ENCODE peak calls at places on chromosomes 11 and 22, in four cellular contexts. Z, S, W and A are unnamed samples.

GRCh38 chr22:39954584-39955055 is 5.6 kb upstream of the TMA7B start:
- DNase-seq in S (no peak), W (no peak), Z (peak; percentile 94), A (no peak)

GRCh38 chr22:22618448-22618847 is 26.0 kb upstream of the GGTLC2 start:
- DNase-seq in W (no peak), S (no peak), Z (no peak), A (no peak)

GRCh38 chr11:86673872-86674750 is 1.7 kb upstream of the ME3 start:
- DNase-seq in S (peak; percentile 14), W (no peak), Z (no peak), A (no peak)

GRCh38 chr22:43183496-43184263 is 3.3 kb downstream of the TTLL12 start:
- DNase-seq in W (no peak), Z (peak; percentile 64), S (no peak), A (no peak)

GRCh38 chr22:48925450-48925849 is 902.2 kb downstream of the BRD1 start:
- DNase-seq in Z (no peak), W (no peak), S (no peak), A (no peak)

GRCh38 chr22:43622886-43623285 is 189.2 kb downstream of the EFCAB6 start:
- DNase-seq in S (no peak), Z (no peak), W (no peak), A (no peak)

GRCh38 chr22:49005557-49005956 is 822.1 kb downstream of the BRD1 start:
- DNase-seq in S (no peak), Z (no peak), W (no peak), A (no peak)

GRCh38 chr11:287821-288327 is 1.1 kb upstream of the PGGHG start:
- DNase-seq in W (no peak), Z (no peak), S (no peak), A (peak; percentile 18)

GRCh38 chr11:13054278-13054677 is 45.2 kb downstream of the RASSF10 start:
- DNase-seq in S (no peak), W (peak; percentile 30), Z (no peak), A (no peak)

GRCh38 chr11:61264371-61264770 is 23.4 kb downstream of the PGA5 start:
- DNase-seq in W (no peak), Z (no peak), S (no peak), A (no peak)

GRCh38 chr11:116651757-116652237 is 121.0 kb downstream of the BUD13 start:
- DNase-seq in Z (no peak), W (no peak), S (no peak), A (no peak)

GRCh38 chr11:66080055-66080817 is 10.2 kb downstream of the PACS1 start:
- DNase-seq in W (peak; percentile 69), Z (peak; percentile 82), S (peak; percentile 57), A (no peak)

GRCh38 chr22:36022162-36022561 is 6.5 kb downstream of the RBFOX2 start:
- DNase-seq in W (no peak), S (no peak), Z (peak; percentile 90), A (no peak)

GRCh38 chr11:74255741-74256369 is 55.6 kb downstream of the P4HA3 start:
- DNase-seq in Z (peak; percentile 63), S (peak; percentile 66), W (peak; percentile 29), A (peak; percentile 23)

GRCh38 chr22:28316014-28316413 is 363.6 kb downstream of the TTC28 start:
- DNase-seq in W (no peak), S (peak; percentile 41), Z (no peak), A (no peak)

GRCh38 chr11:59754494-59754858 is 700 bp upstream of the STX3 start:
- DNase-seq in S (peak; percentile 34), W (peak; percentile 17), Z (peak; percentile 3), A (no peak)

GRCh38 chr11:80855975-80856524 is 1415.2 kb upstream of the TENM4 start:
- DNase-seq in S (no peak), W (no peak), Z (no peak), A (no peak)

GRCh38 chr11:74100231-74100630 is 70.6 kb downstream of the C2CD3 start:
- DNase-seq in Z (no peak), W (no peak), S (no peak), A (no peak)

GRCh38 chr11:125674210-125674609 is 6.4 kb downstream of the ACRV1 start:
- DNase-seq in S (no peak), W (no peak), Z (no peak), A (no peak)

GRCh38 chr11:129283141-129283540 is 91.0 kb upstream of the ARHGAP32 start:
- DNase-seq in Z (no peak), S (peak; percentile 52), W (no peak), A (no peak)

GRCh38 chr11:111045874-111046273 is 199.7 kb upstream of the POU2AF2 start:
- DNase-seq in W (no peak), Z (no peak), S (no peak), A (no peak)

GRCh38 chr11:118241191-118242098 is 10.7 kb downstream of the MPZL3 start:
- DNase-seq in S (peak; percentile 40), W (peak; percentile 73), Z (no peak), A (no peak)

GRCh38 chr11:113771964-113772363 is 1.5 kb downstream of the ZW10 start:
- DNase-seq in Z (no peak), W (no peak), S (no peak), A (no peak)

GRCh38 chr11:68750197-68750987 is 928 bp downstream of the TESMIN start:
- DNase-seq in W (no peak), S (no peak), Z (no peak), A (peak; percentile 55)

GRCh38 chr11:76903325-76903724 is 42.6 kb downstream of the ACER3 start:
- DNase-seq in S (no peak), Z (no peak), W (no peak), A (no peak)

GRCh38 chr11:73414977-73415492 is 38.8 kb downstream of the RELT start:
- DNase-seq in Z (peak; percentile 79), W (no peak), S (no peak), A (no peak)

GRCh38 chr11:95378106-95378505 is 147.1 kb upstream of the SESN3 start:
- DNase-seq in W (no peak), S (no peak), Z (no peak), A (no peak)

GRCh38 chr11:68338041-68338800 is 25.8 kb downstream of the LRP5 start:
- DNase-seq in W (peak; percentile 80), Z (peak; percentile 72), S (no peak), A (no peak)

GRCh38 chr11:27310182-27310581 is 52.8 kb downstream of the CCDC34 start:
- DNase-seq in S (no peak), W (no peak), Z (no peak), A (no peak)
- H3K27ac ChIP-seq in S (no peak overlapping the region), W (no peak overlapping the region), Z (no peak overlapping the region), A (no peak overlapping the region)

GRCh38 chr11:64644348-64645242 is 53.6 kb downstream of the SLC22A12 start:
- DNase-seq in W (no peak), S (no peak), Z (no peak), A (no peak)
- TF ChIP-seq CTCF in W (no peak), S (no peak), Z (no peak), A (no peak)

GRCh38 chr11:17408026-17408425 is 19.6 kb upstream of the KCNJ11 start:
- DNase-seq in Z (no peak), W (no peak), S (no peak), A (no peak)

GRCh38 chr11:17405232-17406005 is 17.0 kb upstream of the KCNJ11 start:
- DNase-seq in Z (peak; percentile 7), W (peak; percentile 87), S (peak; percentile 94), A (no peak)

GRCh38 chr11:17407575-17407974 is 19.1 kb upstream of the KCNJ11 start:
- DNase-seq in W (no peak), S (no peak), Z (no peak), A (no peak)

GRCh38 chr11:17406082-17406817 is 17.8 kb upstream of the KCNJ11 start:
- DNase-seq in Z (no peak), W (no peak), S (no peak), A (no peak)

GRCh38 chr11:17406818-17407149 is 18.3 kb upstream of the KCNJ11 start:
- DNase-seq in Z (no peak), S (no peak), W (no peak), A (no peak)
- H3K27ac ChIP-seq in Z (no peak overlapping the region), S (peak overlapping the region; percentile 83), W (no peak overlapping the region), A (no peak overlapping the region)

DNA sequence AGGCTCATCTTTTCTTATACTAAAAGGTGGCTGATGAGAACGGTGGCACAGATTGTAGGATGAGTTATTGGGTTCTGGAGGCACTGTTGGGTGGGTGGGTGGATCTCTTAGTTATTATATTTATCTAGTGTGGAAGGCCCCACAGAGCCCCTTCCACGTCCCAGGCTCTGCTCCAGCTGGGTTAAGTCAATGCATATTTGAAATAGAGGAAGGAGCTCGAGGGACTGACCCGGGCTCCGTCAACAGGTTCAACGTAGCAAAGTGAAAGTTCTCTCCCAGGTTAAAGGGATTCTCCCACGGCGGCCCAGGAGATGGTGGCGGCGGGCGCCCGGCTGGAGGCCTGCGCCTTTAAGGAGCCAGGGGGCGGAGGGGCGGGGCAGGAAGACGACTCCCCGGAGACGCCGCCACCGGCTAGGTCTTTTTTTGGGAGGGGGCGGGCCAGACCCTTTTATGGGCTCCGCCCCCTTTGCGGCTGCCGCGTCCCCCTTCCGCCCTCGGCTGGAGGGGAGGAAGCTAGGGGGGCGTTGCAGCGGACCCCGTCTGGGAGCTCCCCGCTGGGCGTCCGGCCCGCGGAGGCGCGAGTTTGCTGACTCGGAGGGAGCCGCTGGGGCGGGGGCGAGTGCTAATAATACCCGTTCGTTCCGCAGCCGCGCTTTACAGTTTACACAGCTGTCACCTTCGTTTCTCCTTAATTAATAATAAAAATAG is 1.5 kb upstream of the INPPL1 start:
- DNase-seq in W (peak; percentile 93), S (peak; percentile 96), Z (peak; percentile 88), A (peak; percentile 94)
- TF ChIP-seq CTCF in W (peak; percentile 48), S (peak; percentile 69), Z (peak; percentile 39), A (peak; percentile 48)

GRCh38 chr11:63613517-63614135 is 607 bp downstream of the PLAAT3 start:
- DNase-seq in Z (no peak), S (peak; percentile 69), W (peak; percentile 67), A (peak; percentile 74)
- H3K27ac ChIP-seq in Z (no peak overlapping the region), S (peak overlapping the region; percentile 63), W (peak overlapping the region; percentile 29), A (peak overlapping the region; percentile 88)

DNA sequence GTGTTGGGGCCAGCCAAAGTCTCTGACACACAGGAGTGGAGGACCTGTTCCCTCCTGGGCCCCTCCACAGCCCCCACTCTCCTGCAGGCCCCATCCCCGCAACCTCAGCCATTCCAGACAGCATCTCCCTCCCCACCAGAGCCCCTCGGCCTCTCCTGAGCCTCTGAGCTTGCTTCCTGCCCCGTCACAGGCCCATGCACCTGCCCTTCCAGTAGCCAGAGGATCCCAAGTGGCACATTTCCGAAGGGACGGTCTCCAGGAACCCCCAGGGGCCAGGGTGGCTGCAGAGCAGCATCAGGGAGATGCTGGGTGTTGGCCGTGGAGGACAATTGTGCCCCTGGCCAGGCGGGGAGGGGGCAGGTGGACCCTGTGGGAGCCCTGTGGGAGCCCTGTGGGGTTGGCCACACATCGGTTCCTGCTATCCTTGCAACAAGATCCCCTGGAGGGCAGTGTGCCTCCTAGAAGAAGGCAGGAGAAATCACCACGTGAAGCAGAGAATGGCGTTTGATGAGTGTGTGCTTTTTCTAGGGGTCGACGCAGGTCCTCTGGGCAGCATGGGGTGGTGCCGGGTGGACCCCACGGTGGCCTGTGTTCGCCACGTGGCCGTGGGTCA is 45.3 kb upstream of the PPARA start:
- DNase-seq in W (no peak), Z (no peak), S (no peak), A (no peak)
- TF ChIP-seq CTCF in W (no peak), Z (no peak), S (no peak), A (no peak)